ENCODE peak calls at places on chromosomes 4 and X, in seven cellular contexts. One of them, this sample, is unnamed.

GRCh38 chr4:140102406-140102805 is 51.6 kb downstream of the MAML3 start:
- DNase-seq in A549: no peak
- DNase-seq in CD4-positive, alpha-beta T cell: no peak
- DNase-seq in cardiac muscle cell: no peak
- DNase-seq in neural crest cell: no peak
- DNase-seq in IMR-90: no peak
- DNase-seq in fibroblast of villous mesenchyme: no peak
- DNase-seq in this sample: no peak

GRCh38 chr4:15575951-15576350 is 79.2 kb downstream of the FBXL5 start:
- DNase-seq in fibroblast of villous mesenchyme: peak; percentile 30
- DNase-seq in IMR-90: no peak
- DNase-seq in neural crest cell: no peak
- DNase-seq in A549: no peak
- DNase-seq in CD4-positive, alpha-beta T cell: no peak
- DNase-seq in cardiac muscle cell: no peak
- DNase-seq in this sample: no peak

GRCh38 chrX:69095260-69095659 is 70.0 kb downstream of the PJA1 start:
- DNase-seq in A549: no peak
- DNase-seq in IMR-90: no peak
- DNase-seq in CD4-positive, alpha-beta T cell: no peak
- DNase-seq in neural crest cell: no peak
- DNase-seq in cardiac muscle cell: no peak
- DNase-seq in fibroblast of villous mesenchyme: no peak
- DNase-seq in this sample: no peak

GRCh38 chr4:144411700-144412099 is 234.3 kb upstream of the HHIP start:
- DNase-seq in cardiac muscle cell: no peak
- DNase-seq in A549: no peak
- DNase-seq in CD4-positive, alpha-beta T cell: no peak
- DNase-seq in fibroblast of villous mesenchyme: no peak
- DNase-seq in neural crest cell: no peak
- DNase-seq in IMR-90: no peak
- DNase-seq in this sample: no peak

GRCh38 chrX:15564981-15565579 is 35.7 kb downstream of the ACE2 start:
- DNase-seq in CD4-positive, alpha-beta T cell: no peak
- DNase-seq in neural crest cell: peak; percentile 28
- DNase-seq in cardiac muscle cell: peak; percentile 81
- DNase-seq in A549: peak; percentile 13
- DNase-seq in fibroblast of villous mesenchyme: peak; percentile 63
- DNase-seq in IMR-90: peak; percentile 44
- DNase-seq in this sample: peak; percentile 34

GRCh38 chr4:142818009-142818408 is 28.1 kb downstream of the INPP4B start:
- DNase-seq in IMR-90: peak; percentile 26
- DNase-seq in A549: no peak
- DNase-seq in fibroblast of villous mesenchyme: peak; percentile 12
- DNase-seq in CD4-positive, alpha-beta T cell: no peak
- DNase-seq in cardiac muscle cell: peak; percentile 77
- DNase-seq in neural crest cell: no peak
- DNase-seq in this sample: peak; percentile 24

GRCh38 chrX:153884136-153885076 is 1.6 kb downstream of the L1CAM start:
- DNase-seq in IMR-90: no peak
- DNase-seq in neural crest cell: no peak
- DNase-seq in cardiac muscle cell: no peak
- DNase-seq in fibroblast of villous mesenchyme: no peak
- DNase-seq in CD4-positive, alpha-beta T cell: no peak
- DNase-seq in A549: no peak
- DNase-seq in this sample: no peak

GRCh38 chrX:135389243-135389642 is 32.5 kb upstream of the SMIM10L2A start:
- DNase-seq in fibroblast of villous mesenchyme: no peak
- DNase-seq in IMR-90: no peak
- DNase-seq in cardiac muscle cell: no peak
- DNase-seq in CD4-positive, alpha-beta T cell: no peak
- DNase-seq in A549: no peak
- DNase-seq in neural crest cell: no peak
- DNase-seq in this sample: no peak

GRCh38 chrX:15055146-15055930 is 182.1 kb downstream of the MOSPD2 start:
- DNase-seq in CD4-positive, alpha-beta T cell: no peak
- DNase-seq in fibroblast of villous mesenchyme: no peak
- DNase-seq in IMR-90: peak; percentile 51
- DNase-seq in cardiac muscle cell: no peak
- DNase-seq in neural crest cell: no peak
- DNase-seq in A549: no peak
- DNase-seq in this sample: peak; percentile 25

GRCh38 chr4:67327245-67327860 is 217.9 kb downstream of the CENPC start:
- DNase-seq in A549: peak; percentile 41
- DNase-seq in CD4-positive, alpha-beta T cell: peak; percentile 8
- DNase-seq in cardiac muscle cell: peak; percentile 73
- DNase-seq in neural crest cell: peak; percentile 60
- DNase-seq in fibroblast of villous mesenchyme: peak; percentile 51
- DNase-seq in IMR-90: peak; percentile 42
- DNase-seq in this sample: peak; percentile 3

GRCh38 chr4:185265942-185266341 is 56.5 kb downstream of the SNX25 start:
- DNase-seq in cardiac muscle cell: no peak
- DNase-seq in neural crest cell: no peak
- DNase-seq in A549: no peak
- DNase-seq in CD4-positive, alpha-beta T cell: no peak
- DNase-seq in fibroblast of villous mesenchyme: peak; percentile 71
- DNase-seq in IMR-90: peak; percentile 82
- DNase-seq in this sample: peak; percentile 70

GRCh38 chrX:2479420-2479780 is 21.4 kb downstream of the DHRSX start:
- DNase-seq in CD4-positive, alpha-beta T cell: no peak
- DNase-seq in IMR-90: no peak
- DNase-seq in fibroblast of villous mesenchyme: no peak
- DNase-seq in A549: no peak
- DNase-seq in neural crest cell: no peak
- DNase-seq in cardiac muscle cell: no peak
- DNase-seq in this sample: no peak

GRCh38 chrX:2901367-2902036 is 27.6 kb downstream of the ARSD start:
- DNase-seq in neural crest cell: no peak
- DNase-seq in IMR-90: peak; percentile 64
- DNase-seq in CD4-positive, alpha-beta T cell: no peak
- DNase-seq in cardiac muscle cell: no peak
- DNase-seq in fibroblast of villous mesenchyme: peak; percentile 46
- DNase-seq in A549: no peak
- DNase-seq in this sample: no peak

GRCh38 chr4:53702334-53703266 is 111.3 kb upstream of the LNX1 start:
- DNase-seq in A549: peak; percentile 10
- DNase-seq in cardiac muscle cell: peak; percentile 95
- DNase-seq in CD4-positive, alpha-beta T cell: no peak
- DNase-seq in neural crest cell: peak; percentile 57
- DNase-seq in IMR-90: peak; percentile 77
- DNase-seq in fibroblast of villous mesenchyme: peak; percentile 92
- DNase-seq in this sample: peak; percentile 90

GRCh38 chr4:172998527-172999469 is 169.8 kb upstream of the GALNT7 start:
- DNase-seq in neural crest cell: no peak
- DNase-seq in cardiac muscle cell: peak; percentile 66
- DNase-seq in IMR-90: peak; percentile 79
- DNase-seq in fibroblast of villous mesenchyme: peak; percentile 19
- DNase-seq in CD4-positive, alpha-beta T cell: no peak
- DNase-seq in A549: no peak
- DNase-seq in this sample: peak; percentile 87

GRCh38 chrX:920234-920799 is 289.7 kb downstream of the SHOX start:
- DNase-seq in neural crest cell: no peak
- DNase-seq in CD4-positive, alpha-beta T cell: no peak
- DNase-seq in A549: no peak
- DNase-seq in cardiac muscle cell: no peak
- DNase-seq in fibroblast of villous mesenchyme: no peak
- DNase-seq in IMR-90: no peak
- DNase-seq in this sample: peak; percentile 20

GRCh38 chrX:138485224-138485623 is 226.3 kb downstream of the FGF13 start:
- DNase-seq in CD4-positive, alpha-beta T cell: no peak
- DNase-seq in IMR-90: no peak
- DNase-seq in fibroblast of villous mesenchyme: no peak
- DNase-seq in cardiac muscle cell: no peak
- DNase-seq in neural crest cell: no peak
- DNase-seq in A549: no peak
- DNase-seq in this sample: no peak

GRCh38 chrX:103002576-103002975 is 61.4 kb downstream of the BEX1 start:
- DNase-seq in CD4-positive, alpha-beta T cell: no peak
- DNase-seq in neural crest cell: no peak
- DNase-seq in cardiac muscle cell: peak; percentile 6
- DNase-seq in fibroblast of villous mesenchyme: no peak
- DNase-seq in A549: no peak
- DNase-seq in IMR-90: no peak
- DNase-seq in this sample: no peak

GRCh38 chr4:20362148-20362547 is 110.4 kb downstream of the SLIT2 start:
- DNase-seq in neural crest cell: no peak
- DNase-seq in cardiac muscle cell: no peak
- DNase-seq in CD4-positive, alpha-beta T cell: no peak
- DNase-seq in IMR-90: no peak
- DNase-seq in fibroblast of villous mesenchyme: no peak
- DNase-seq in A549: no peak
- DNase-seq in this sample: no peak

GRCh38 chrX:39766085-39766726 is 331.6 kb downstream of the BCOR start:
- DNase-seq in fibroblast of villous mesenchyme: no peak
- DNase-seq in IMR-90: no peak
- DNase-seq in cardiac muscle cell: no peak
- DNase-seq in neural crest cell: no peak
- DNase-seq in A549: no peak
- DNase-seq in CD4-positive, alpha-beta T cell: no peak
- DNase-seq in this sample: no peak

DNA sequence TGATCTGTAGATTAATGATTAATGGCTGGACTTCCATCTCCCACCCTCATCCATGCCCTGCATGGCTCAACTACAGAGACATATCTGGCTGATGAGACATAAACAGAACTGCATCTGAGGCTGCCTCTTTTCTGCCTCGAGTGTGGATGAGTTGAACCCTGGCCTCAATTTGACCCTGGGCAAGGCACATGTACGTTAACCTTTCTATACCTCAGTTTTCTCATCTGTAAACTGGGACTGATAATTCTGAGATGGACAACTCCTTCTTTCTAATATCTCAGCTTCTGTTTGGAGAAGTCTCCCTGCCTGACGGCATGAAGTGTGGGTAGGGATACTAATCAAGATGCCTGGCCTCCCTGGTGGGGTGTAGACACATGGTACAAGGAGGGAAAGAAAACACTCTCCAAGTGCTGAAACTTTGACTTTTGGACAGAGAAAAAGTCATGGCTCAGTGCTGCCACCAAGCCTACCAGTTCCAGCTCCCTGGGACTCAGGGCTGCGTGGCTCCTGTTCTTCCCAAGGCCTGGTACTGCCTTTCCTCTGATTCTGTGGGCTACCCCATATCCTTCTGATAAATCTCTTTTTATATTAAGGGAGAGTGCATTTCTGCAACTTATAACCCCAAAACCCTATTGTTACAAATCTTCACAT is 64.4 kb downstream of the HAUS3 start:
- DNase-seq in A549: no peak
- DNase-seq in cardiac muscle cell: no peak
- DNase-seq in fibroblast of villous mesenchyme: no peak
- DNase-seq in neural crest cell: no peak
- DNase-seq in CD4-positive, alpha-beta T cell: no peak
- DNase-seq in IMR-90: no peak
- DNase-seq in this sample: no peak
- TF ChIP-seq CTCF in A549: no peak
- TF ChIP-seq CTCF in cardiac muscle cell: peak; percentile 21
- TF ChIP-seq CTCF in fibroblast of villous mesenchyme: no peak
- TF ChIP-seq CTCF in neural crest cell: no peak
- TF ChIP-seq CTCF in CD4-positive, alpha-beta T cell: no peak
- TF ChIP-seq CTCF in IMR-90: no peak
- TF ChIP-seq CTCF in this sample: no peak

DNA sequence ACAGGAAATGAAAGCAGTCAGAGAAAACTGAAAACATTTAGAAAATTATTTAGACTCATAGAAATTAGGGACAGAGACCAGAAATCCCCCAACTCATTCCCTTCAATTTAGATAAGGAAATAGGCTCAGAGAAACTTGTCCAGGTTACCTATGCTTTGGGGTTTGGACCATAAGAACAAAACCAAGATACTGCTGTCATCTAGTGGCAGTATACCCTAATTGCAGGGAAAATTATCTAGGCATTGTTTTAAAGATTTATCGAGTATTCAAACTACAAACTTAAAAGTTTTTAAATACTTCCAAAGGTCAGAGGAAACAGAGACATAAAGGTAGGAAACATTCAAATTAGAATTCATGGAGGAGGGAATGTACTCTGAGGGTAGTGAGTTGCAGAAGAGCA is 67.0 kb upstream of the KLHL13 start:
- DNase-seq in CD4-positive, alpha-beta T cell: no peak
- DNase-seq in cardiac muscle cell: no peak
- DNase-seq in fibroblast of villous mesenchyme: no peak
- DNase-seq in A549: no peak
- DNase-seq in IMR-90: no peak
- DNase-seq in neural crest cell: no peak
- DNase-seq in this sample: no peak
- TF ChIP-seq CTCF in CD4-positive, alpha-beta T cell: no peak
- TF ChIP-seq CTCF in cardiac muscle cell: no peak
- TF ChIP-seq CTCF in fibroblast of villous mesenchyme: no peak
- TF ChIP-seq CTCF in A549: no peak
- TF ChIP-seq CTCF in IMR-90: peak; percentile 6
- TF ChIP-seq CTCF in neural crest cell: peak; percentile 38
- TF ChIP-seq CTCF in this sample: no peak

GRCh38 chrX:119885554-119886428 is 9.9 kb upstream of the AKAP14 start:
- DNase-seq in CD4-positive, alpha-beta T cell: no peak
- DNase-seq in A549: no peak
- DNase-seq in cardiac muscle cell: peak; percentile 11
- DNase-seq in neural crest cell: no peak
- DNase-seq in IMR-90: peak; percentile 13
- DNase-seq in fibroblast of villous mesenchyme: peak; percentile 64
- DNase-seq in this sample: no peak

GRCh38 chrX:119887721-119888425 is 7.8 kb upstream of the AKAP14 start:
- DNase-seq in IMR-90: peak; percentile 30
- DNase-seq in A549: peak; percentile 78
- DNase-seq in CD4-positive, alpha-beta T cell: peak; percentile 38
- DNase-seq in fibroblast of villous mesenchyme: peak; percentile 52
- DNase-seq in cardiac muscle cell: peak; percentile 64
- DNase-seq in neural crest cell: peak; percentile 74
- DNase-seq in this sample: peak; percentile 73
- TF ChIP-seq CTCF in IMR-90: peak; percentile 46
- TF ChIP-seq CTCF in A549: peak; percentile 53
- TF ChIP-seq CTCF in CD4-positive, alpha-beta T cell: peak; percentile 30
- TF ChIP-seq CTCF in fibroblast of villous mesenchyme: peak; percentile 62
- TF ChIP-seq CTCF in cardiac muscle cell: peak; percentile 67
- TF ChIP-seq CTCF in neural crest cell: peak; percentile 68
- TF ChIP-seq CTCF in this sample: peak; percentile 62

DNA sequence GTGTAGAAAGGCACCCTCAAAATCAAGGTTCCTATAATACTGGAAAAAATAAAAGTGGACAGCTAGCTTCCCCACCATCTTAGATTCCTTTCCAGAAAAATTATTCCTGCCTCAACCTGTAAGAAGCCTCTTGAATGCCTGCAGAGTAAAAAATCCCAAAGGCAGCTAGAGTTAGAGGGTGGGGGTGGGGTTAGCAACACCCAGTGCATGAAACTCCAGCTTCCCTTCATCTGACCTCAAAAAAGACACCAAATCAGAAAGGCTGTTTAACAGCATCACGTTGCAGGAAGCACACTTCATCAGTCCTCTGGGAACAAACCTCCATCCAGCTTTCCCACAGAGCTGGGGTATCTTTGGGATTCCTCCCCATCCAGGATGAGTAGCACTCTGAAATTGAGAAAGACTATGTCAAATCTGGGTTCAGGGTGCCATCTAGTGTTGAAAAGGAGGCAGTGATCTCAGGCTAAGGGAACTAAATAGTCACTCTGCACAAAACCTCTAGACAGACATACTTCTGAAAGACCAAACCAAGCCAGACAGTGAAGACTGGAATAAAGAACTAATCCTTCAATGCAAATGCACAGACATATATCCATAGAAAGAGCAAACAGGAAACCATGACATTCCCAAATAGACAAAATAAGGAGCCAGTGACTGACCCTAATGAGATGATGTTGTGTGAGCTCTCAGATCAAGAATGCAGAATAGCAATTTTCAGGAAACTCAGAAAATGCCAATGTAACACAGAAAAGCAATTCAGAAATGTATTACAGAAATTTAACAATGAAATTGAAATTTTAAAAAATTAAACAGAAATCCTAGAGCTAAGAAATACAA is 97.9 kb downstream of the ARHGEF9 start:
- DNase-seq in cardiac muscle cell: peak; percentile 62
- DNase-seq in fibroblast of villous mesenchyme: peak; percentile 38
- DNase-seq in neural crest cell: no peak
- DNase-seq in CD4-positive, alpha-beta T cell: no peak
- DNase-seq in A549: peak; percentile 11
- DNase-seq in IMR-90: peak; percentile 45
- DNase-seq in this sample: peak; percentile 57
- TF ChIP-seq CTCF in cardiac muscle cell: peak; percentile 72
- TF ChIP-seq CTCF in fibroblast of villous mesenchyme: peak; percentile 71
- TF ChIP-seq CTCF in neural crest cell: peak; percentile 74
- TF ChIP-seq CTCF in CD4-positive, alpha-beta T cell: peak; percentile 46
- TF ChIP-seq CTCF in A549: peak; percentile 52
- TF ChIP-seq CTCF in IMR-90: peak; percentile 75
- TF ChIP-seq CTCF in this sample: peak; percentile 58

This sample was measured in foreskin fibroblast.